ENCODE peak calls at places on chromosomes 5 and 9, in four cellular contexts. B, A, S and N are unnamed samples.

GRCh38 chr9:132531187-132531586 is 51.2 kb upstream of the BARHL1 start:
- DNase-seq in S (no peak), A (no peak), B (no peak), N (no peak)

GRCh38 chr9:136273244-136273865 is 27.7 kb upstream of the QSOX2 start:
- DNase-seq in S (no peak), B (no peak), A (no peak), N (no peak)

GRCh38 chr5:109325456-109325855 is 84.3 kb downstream of the PJA2 start:
- DNase-seq in B (peak; percentile 12), A (no peak), S (no peak), N (no peak)

GRCh38 chr5:36152324-36153298 is 700 bp downstream of the SKP2 start:
- DNase-seq in B (no peak), S (no peak), A (no peak), N (peak; percentile 9)

GRCh38 chr9:93669958-93670207 is 93.5 kb downstream of the PHF2 start:
- DNase-seq in B (no peak), A (no peak), S (no peak), N (no peak)

GRCh38 chr9:27503623-27504022 is 20.5 kb upstream of the IFNK start:
- DNase-seq in S (no peak), B (no peak), A (no peak), N (no peak)

GRCh38 chr5:135623186-135623715 is 44.5 kb upstream of the CXCL14 start:
- DNase-seq in A (no peak), B (no peak), S (no peak), N (no peak)

GRCh38 chr5:66351822-66352221 is 207.7 kb downstream of the SREK1 start:
- DNase-seq in A (no peak), S (no peak), B (no peak), N (no peak)

GRCh38 chr5:145833616-145834200 is 1.4 kb downstream of the PRELID2 start:
- DNase-seq in S (no peak), B (no peak), A (no peak), N (no peak)

GRCh38 chr5:134600600-134600999 is 32.0 kb downstream of the SAR1B start:
- DNase-seq in A (no peak), S (no peak), B (no peak), N (no peak)
- TF ChIP-seq BHLHE40 in A (no peak), S (no peak), B (no peak), N (no peak)

GRCh38 chr9:127057970-127058644 is 64.3 kb downstream of the ANGPTL2 start:
- DNase-seq in A (no peak), B (no peak), S (no peak), N (no peak)
- TF ChIP-seq FOXM1 in A (no peak), B (no peak), S (no peak), N (no peak)

GRCh38 chr9:37953775-37954437 is 50.0 kb upstream of the SLC25A51 start:
- DNase-seq in A (peak; percentile 80), B (no peak), S (peak; percentile 85), N (no peak)
- TF ChIP-seq BHLHE40 in A (peak; percentile 34), B (no peak), S (peak; percentile 2), N (no peak)

GRCh38 chr5:43484049-43484849 is 584 bp upstream of the TMEM267 start:
- DNase-seq in S (peak; percentile 74), B (peak; percentile 69), A (peak; percentile 60), N (peak; percentile 80)
- TF ChIP-seq FOXM1 in S (no peak), B (no peak), A (peak; percentile 34), N (no peak)

GRCh38 chr9:94773655-94774054 is 47.2 kb downstream of the AOPEP start:
- DNase-seq in B (no peak), S (no peak), A (no peak), N (no peak)
- TF ChIP-seq BHLHE40 in B (no peak), S (no peak), A (no peak), N (no peak)

GRCh38 chr5:91556-92263 is at the start of gene PLEKHG4B:
- DNase-seq in B (no peak), S (no peak), A (no peak), N (peak; percentile 47)
- TF ChIP-seq FOXM1 in B (no peak), S (no peak), A (no peak), N (no peak)

GRCh38 chr5:111777382-111777781 is 20.4 kb upstream of the NREP start:
- DNase-seq in B (no peak), A (no peak), S (no peak), N (no peak)

GRCh38 chr5:111779260-111780254 is 22.6 kb upstream of the NREP start:
- DNase-seq in A (no peak), S (no peak), B (no peak), N (no peak)

GRCh38 chr5:111774525-111774924 is 17.5 kb upstream of the NREP start:
- DNase-seq in S (no peak), A (no peak), B (no peak), N (no peak)

GRCh38 chr5:111775224-111775623 is 18.2 kb upstream of the NREP start:
- DNase-seq in A (no peak), S (no peak), B (no peak), N (no peak)

DNA sequence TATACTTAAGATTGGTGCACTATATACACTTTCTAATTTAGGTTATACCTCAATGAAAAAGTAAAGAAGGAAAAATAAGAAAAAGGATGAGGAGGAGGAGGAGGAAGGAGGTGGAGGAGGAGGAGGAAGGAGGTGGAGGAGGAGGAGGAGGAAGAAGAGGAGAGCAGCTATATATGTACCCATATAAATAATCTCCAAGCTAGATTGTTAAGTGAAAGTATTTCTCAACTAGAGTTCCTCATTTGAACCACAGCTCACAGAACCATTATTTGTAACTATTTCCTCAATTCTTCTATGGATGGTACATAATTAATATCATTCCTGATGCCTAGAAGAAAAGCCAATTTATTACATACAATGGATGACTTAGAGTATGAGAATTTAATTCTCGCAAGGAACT is 19.9 kb upstream of the NREP start:
- DNase-seq in A (no peak), S (no peak), B (no peak), N (no peak)
- TF ChIP-seq BHLHE40 in A (no peak), S (no peak), B (no peak), N (no peak)

DNA sequence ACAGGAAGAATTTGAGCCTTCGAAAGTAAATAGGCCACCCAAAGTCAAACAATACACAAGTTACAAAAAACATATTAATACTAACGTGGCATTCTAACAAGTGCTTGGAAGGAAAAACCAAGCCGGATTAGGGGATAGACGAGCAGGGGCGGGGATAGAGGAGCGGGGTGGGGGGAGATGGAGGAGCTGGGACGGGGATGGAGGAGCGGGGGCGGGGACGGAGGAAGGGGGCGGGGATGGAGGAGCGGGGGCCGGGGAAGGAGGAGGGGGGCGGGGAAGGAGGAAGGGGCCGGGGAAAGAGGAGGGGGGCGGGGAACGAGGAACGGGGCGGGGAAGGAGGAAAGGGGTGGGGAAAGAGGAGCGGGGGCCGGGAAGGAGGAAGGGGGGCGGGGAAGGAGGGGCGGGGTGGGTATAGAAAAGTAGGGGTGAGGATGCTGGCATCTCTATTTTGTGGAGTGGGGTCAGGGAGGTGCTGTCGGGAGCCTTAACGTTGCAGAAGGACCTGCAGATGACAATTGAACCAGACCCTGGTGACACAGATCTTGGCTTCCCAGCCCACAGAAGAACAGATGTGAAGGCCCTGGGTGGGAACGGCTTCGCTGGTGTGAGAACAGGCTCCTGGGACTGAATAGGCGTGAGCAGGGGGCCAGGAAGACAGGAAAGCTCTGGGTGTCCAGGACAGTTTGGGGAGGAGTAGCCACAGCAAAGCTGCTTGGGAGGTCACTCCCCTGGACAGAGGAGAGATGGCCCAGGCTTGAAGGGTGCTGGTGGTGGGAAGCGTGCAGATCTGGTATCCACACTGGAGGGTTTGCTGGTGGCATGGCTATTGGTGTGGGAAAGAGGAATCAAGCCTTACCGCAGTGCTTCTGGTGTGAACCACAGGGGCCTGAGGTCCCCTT is 233.3 kb upstream of the DAP start:
- DNase-seq in S (peak; percentile 42), B (no peak), A (no peak), N (no peak)
- TF ChIP-seq FOXM1 in S (no peak), B (no peak), A (no peak), N (no peak)

GRCh38 chr5:114989512-114989911 is 180.2 kb downstream of the TRIM36 start:
- DNase-seq in S (no peak), A (no peak), B (no peak), N (no peak)

DNA sequence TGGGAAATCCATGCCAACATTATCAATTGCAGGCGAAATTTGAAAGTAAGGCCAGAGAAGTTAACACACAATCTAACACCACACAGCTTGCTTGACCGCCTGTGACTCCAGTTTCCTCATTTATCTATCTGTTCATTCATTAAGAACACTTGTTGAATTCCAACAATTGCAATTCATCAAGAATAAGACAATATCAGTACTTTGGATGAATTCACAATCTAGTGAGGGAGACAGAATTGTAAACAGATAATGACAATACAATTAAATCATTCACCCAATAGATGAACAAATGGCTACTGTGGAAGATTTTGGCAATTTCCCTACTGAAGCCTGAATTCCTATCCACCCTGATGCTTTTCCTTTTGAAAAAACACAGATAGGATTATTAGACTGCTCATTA is 181.6 kb downstream of the TRIM36 start:
- DNase-seq in S (no peak), A (no peak), B (no peak), N (no peak)
- TF ChIP-seq BHLHE40 in S (no peak), A (no peak), B (no peak), N (no peak)